ENCODE peak calls at places on chromosomes 5 and 9, in nine cellular contexts. M, H, I, Z, C, A, F, W and K are unnamed samples.

GRCh38 chr9:126122901-126123616 is 203.6 kb upstream of the MVB12B start:
- DNase-seq in A (no peak), M (no peak), H (no peak), W (no peak), F (no peak), I (no peak), Z (no peak), C (no peak), K (no peak)

GRCh38 chr9:3732077-3733038 is 206.6 kb upstream of the RFX3 start:
- DNase-seq in W (peak), C (peak), M (no peak), F (peak), Z (no peak), A (no peak), I (no peak), H (peak), K (peak)

GRCh38 chr9:74025402-74025894 is 471.7 kb upstream of the RORB start:
- DNase-seq in I (no peak), C (peak), Z (no peak), F (peak), W (peak), A (no peak), H (peak), M (no peak), K (no peak)

GRCh38 chr9:83701769-83702168 is 6.0 kb downstream of the UBQLN1 start:
- DNase-seq in C (peak), F (peak), H (peak), W (peak), A (no peak), M (no peak), Z (no peak), I (no peak), K (no peak)

GRCh38 chr5:121292664-121293063 is 559.0 kb upstream of the FTMT start:
- DNase-seq in F (no peak), I (no peak), Z (no peak), W (no peak), C (no peak), A (no peak), H (no peak), M (no peak), K (no peak)

GRCh38 chr9:95305770-95306492 is 11.6 kb downstream of the FANCC start:
- DNase-seq in M (no peak), F (no peak), C (no peak), H (peak), Z (no peak), I (no peak), A (no peak), W (no peak), K (no peak)

GRCh38 chr5:88664630-88665029 is 218.4 kb downstream of the MEF2C start:
- DNase-seq in Z (no peak), F (no peak), H (no peak), A (no peak), W (no peak), I (no peak), M (no peak), C (no peak), K (no peak)

GRCh38 chr9:89984214-89984613 is 379.4 kb downstream of the GADD45G start:
- DNase-seq in H (no peak), F (no peak), A (no peak), I (no peak), Z (no peak), C (no peak), W (peak), M (no peak), K (no peak)

GRCh38 chr5:74275204-74275992 is 365.1 kb downstream of the ENC1 start:
- DNase-seq in I (no peak), C (peak), Z (no peak), M (no peak), W (peak), H (peak), F (peak), A (no peak), K (no peak)

GRCh38 chr9:130214921-130215320 is 42.7 kb downstream of the NCS1 start:
- DNase-seq in W (no peak), C (no peak), M (no peak), Z (no peak), H (peak), I (no peak), F (no peak), A (no peak), K (no peak)

GRCh38 chr5:176384366-176384930 is 4.0 kb downstream of the NOP16 start:
- DNase-seq in Z (peak), I (no peak), F (no peak), W (no peak), H (no peak), A (no peak), M (no peak), C (no peak), K (no peak)

GRCh38 chr5:59099270-59099994 is 516.6 kb downstream of the RAB3C start:
- DNase-seq in W (peak), H (peak), F (peak), I (no peak), Z (no peak), A (no peak), C (no peak), M (no peak), K (no peak)

GRCh38 chr9:16726023-16726422 is 144.4 kb downstream of the BNC2 start:
- DNase-seq in Z (no peak), H (peak), C (no peak), A (no peak), F (peak), M (no peak), I (no peak), W (no peak), K (no peak)

GRCh38 chr5:131262953-131263541 is 806 bp upstream of the CDC42SE2 start:
- DNase-seq in F (peak), Z (no peak), C (no peak), M (no peak), H (peak), A (no peak), I (no peak), W (no peak), K (no peak)

GRCh38 chr9:72952914-72953313 is at the start of gene ALDH1A1:
- DNase-seq in M (no peak), Z (no peak), W (no peak), H (peak), F (no peak), A (no peak), I (no peak), C (no peak), K (no peak)

GRCh38 chr5:172837640-172838039 is 3.6 kb downstream of the ERGIC1 start:
- DNase-seq in W (no peak), C (no peak), Z (peak), M (no peak), A (peak), H (no peak), F (no peak), I (no peak), K (peak)

GRCh38 chr5:163634061-163634460 is 128.6 kb downstream of the MAT2B start:
- DNase-seq in M (no peak), C (no peak), W (no peak), H (no peak), Z (no peak), I (no peak), F (no peak), A (no peak), K (no peak)

GRCh38 chr9:14418262-14419200 is 104.6 kb upstream of the NFIB start:
- DNase-seq in M (no peak), A (no peak), F (peak), I (no peak), W (no peak), H (peak), Z (no peak), C (no peak), K (no peak)

GRCh38 chr9:133050781-133051180 is 11.0 kb upstream of the CEL start:
- DNase-seq in M (no peak), Z (no peak), H (no peak), W (no peak), I (no peak), C (no peak), F (no peak), A (no peak), K (no peak)

GRCh38 chr9:14362175-14362574 is 48.2 kb upstream of the NFIB start:
- DNase-seq in M (no peak), A (no peak), H (peak), F (peak), C (peak), Z (no peak), W (no peak), I (no peak), K (no peak)

GRCh38 chr9:89667730-89668129 is 62.9 kb downstream of the GADD45G start:
- DNase-seq in I (no peak), M (no peak), H (no peak), C (no peak), F (no peak), A (no peak), Z (no peak), W (no peak), K (no peak)

GRCh38 chr9:109880276-109881169 is 100.5 kb downstream of the PALM2AKAP2 start:
- DNase-seq in F (peak), I (no peak), Z (no peak), W (no peak), M (no peak), H (peak), C (no peak), A (no peak), K (no peak)

GRCh38 chr5:120872292-120872691 is 408.2 kb downstream of the PRR16 start:
- DNase-seq in I (no peak), C (no peak), W (no peak), H (peak), Z (no peak), M (no peak), F (no peak), A (no peak), K (no peak)

GRCh38 chr5:145375521-145375920 is 459.6 kb downstream of the PRELID2 start:
- DNase-seq in M (no peak), W (no peak), F (no peak), Z (no peak), H (peak), I (no peak), A (no peak), C (no peak), K (no peak)

GRCh38 chr9:32524558-32525461 is 1.2 kb downstream of the RIGI start:
- DNase-seq in M (no peak), W (no peak), I (no peak), A (no peak), H (peak), Z (no peak), F (peak), C (no peak), K (peak)

GRCh38 chr5:73637565-73637964 is 11.6 kb downstream of the ARHGEF28 start:
- DNase-seq in M (no peak), F (no peak), I (no peak), C (no peak), H (peak), A (no peak), W (no peak), Z (no peak), K (no peak)

GRCh38 chr5:80069918-80070318 is 34.8 kb downstream of the THBS4 start:
- DNase-seq in M (no peak), W (no peak), F (no peak), I (no peak), A (no peak), Z (no peak), H (peak), C (no peak), K (no peak)

GRCh38 chr9:84151236-84151635 is 170.6 kb downstream of the RMI1 start:
- DNase-seq in A (no peak), C (no peak), I (no peak), M (no peak), Z (no peak), F (no peak), W (no peak), H (no peak), K (no peak)

GRCh38 chr5:82952326-82952725 is 124.9 kb downstream of the TMEM167A start:
- DNase-seq in Z (no peak), H (peak), M (no peak), I (no peak), W (no peak), F (no peak), C (no peak), A (no peak), K (no peak)

GRCh38 chr9:135418161-135418560 is 61.4 kb upstream of the PPP1R26 start:
- DNase-seq in I (no peak), C (no peak), Z (no peak), M (no peak), H (no peak), A (no peak), F (no peak), W (no peak), K (no peak)

GRCh38 chr5:57225553-57225952 is 51.7 kb downstream of the GPBP1 start:
- DNase-seq in H (no peak), M (no peak), I (no peak), F (no peak), A (no peak), C (no peak), W (no peak), Z (no peak), K (no peak)

GRCh38 chr5:9473624-9474023 is 72.3 kb downstream of the SEMA5A start:
- DNase-seq in Z (no peak), I (no peak), H (peak), C (no peak), M (no peak), F (no peak), A (no peak), W (no peak), K (no peak)

GRCh38 chr5:33852327-33852726 is 39.5 kb downstream of the ADAMTS12 start:
- DNase-seq in I (no peak), W (no peak), F (peak), Z (no peak), H (peak), M (no peak), A (no peak), C (no peak), K (no peak)

GRCh38 chr5:96226941-96227552 is 206.0 kb downstream of the PCSK1 start:
- DNase-seq in H (peak), C (peak), F (peak), W (peak), I (no peak), A (no peak), Z (peak), M (peak), K (no peak)